ENCODE peak calls at places on chromosome 9, in four cellular contexts. One of them, this sample, is unnamed.

GRCh38 chr9:133683494-133684460 is 47.6 kb downstream of the DBH start:
- DNase-seq in SK-N-SH: peak
- DNase-seq in HepG2: no peak
- DNase-seq in K562: no peak
- DNase-seq in this sample: no peak

GRCh38 chr9:27154923-27155322 is 45.9 kb downstream of the TEK start:
- DNase-seq in SK-N-SH: no peak
- DNase-seq in HepG2: no peak
- DNase-seq in K562: no peak
- DNase-seq in this sample: no peak

GRCh38 chr9:134339183-134339806 is 13.0 kb downstream of the RXRA start:
- DNase-seq in SK-N-SH: no peak
- DNase-seq in HepG2: no peak
- DNase-seq in K562: no peak
- DNase-seq in this sample: no peak

GRCh38 chr9:93657331-93658111 is 81.1 kb downstream of the PHF2 start:
- DNase-seq in SK-N-SH: no peak
- DNase-seq in HepG2: no peak
- DNase-seq in K562: no peak
- DNase-seq in this sample: no peak

GRCh38 chr9:88745281-88746001 is 210.5 kb downstream of the NXNL2 start:
- DNase-seq in SK-N-SH: peak
- DNase-seq in HepG2: no peak
- DNase-seq in K562: no peak
- DNase-seq in this sample: no peak

GRCh38 chr9:79254900-79255651 is 316.7 kb upstream of the TLE4 start:
- DNase-seq in SK-N-SH: no peak
- DNase-seq in HepG2: no peak
- DNase-seq in K562: no peak
- DNase-seq in this sample: no peak

GRCh38 chr9:89601306-89601705 is 3.5 kb upstream of the GADD45G start:
- DNase-seq in SK-N-SH: no peak
- DNase-seq in HepG2: no peak
- DNase-seq in K562: no peak
- DNase-seq in this sample: no peak

GRCh38 chr9:136643596-136644342 is 18.9 kb upstream of the EGFL7 start:
- DNase-seq in SK-N-SH: no peak
- DNase-seq in HepG2: no peak
- DNase-seq in K562: no peak
- DNase-seq in this sample: no peak

GRCh38 chr9:128435611-128436010 is 15.0 kb downstream of the CERCAM start:
- DNase-seq in SK-N-SH: no peak
- DNase-seq in HepG2: no peak
- DNase-seq in K562: no peak
- DNase-seq in this sample: no peak

GRCh38 chr9:21626493-21626892 is 144.4 kb upstream of the IFNE start:
- DNase-seq in SK-N-SH: no peak
- DNase-seq in HepG2: no peak
- DNase-seq in K562: no peak
- DNase-seq in this sample: no peak

GRCh38 chr9:21624675-21625477 is 142.8 kb upstream of the IFNE start:
- DNase-seq in SK-N-SH: no peak
- DNase-seq in HepG2: no peak
- DNase-seq in K562: no peak
- DNase-seq in this sample: no peak
- TF ChIP-seq ELF1 in SK-N-SH: no peak
- TF ChIP-seq ELF1 in HepG2: no peak
- TF ChIP-seq ELF1 in K562: no peak
- TF ChIP-seq ELF1 in this sample: no peak

GRCh38 chr9:38227061-38227540 is 158.1 kb upstream of the SHB start:
- DNase-seq in SK-N-SH: peak
- DNase-seq in HepG2: peak
- DNase-seq in K562: peak
- DNase-seq in this sample: no peak
- TF ChIP-seq ELF1 in SK-N-SH: no peak
- TF ChIP-seq ELF1 in HepG2: no peak
- TF ChIP-seq ELF1 in K562: no peak
- TF ChIP-seq ELF1 in this sample: no peak

DNA sequence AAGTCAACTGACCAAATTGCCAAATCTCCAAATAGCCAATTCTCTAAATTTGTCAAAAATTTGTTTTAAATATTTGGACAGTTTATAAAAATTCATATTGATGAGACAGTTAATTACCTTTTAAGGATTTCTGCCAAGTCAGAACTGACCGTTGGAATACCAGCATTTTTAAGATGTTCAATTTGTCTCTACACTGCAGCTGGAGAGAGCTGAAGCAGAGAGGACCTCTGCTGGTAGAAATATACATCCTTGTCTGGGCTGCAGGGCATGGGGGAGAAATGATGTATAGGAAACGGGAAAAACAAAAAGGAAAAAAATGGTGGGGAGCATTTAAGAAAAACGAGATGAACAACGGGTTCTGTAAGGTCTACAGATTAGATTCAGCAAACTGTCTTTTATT is 16.8 kb downstream of the NR6A1 start:
- DNase-seq in SK-N-SH: peak
- DNase-seq in HepG2: no peak
- DNase-seq in K562: peak
- DNase-seq in this sample: no peak
- TF ChIP-seq ELF1 in SK-N-SH: no peak
- TF ChIP-seq ELF1 in HepG2: no peak
- TF ChIP-seq ELF1 in K562: no peak
- TF ChIP-seq ELF1 in this sample: no peak

GRCh38 chr9:15909297-15909696 is 356.5 kb downstream of the CCDC171 start:
- DNase-seq in SK-N-SH: no peak
- DNase-seq in HepG2: no peak
- DNase-seq in K562: no peak
- DNase-seq in this sample: no peak
- TF ChIP-seq ELF1 in SK-N-SH: no peak
- TF ChIP-seq ELF1 in HepG2: no peak
- TF ChIP-seq ELF1 in K562: no peak
- TF ChIP-seq ELF1 in this sample: no peak